ENCODE peak calls at places on chromosomes 12 and 14, in seven cellular contexts. D is PC-9, W is testis, I is fibroblast of pulmonary artery, H is esophagus muscularis mucosa, M is neuronal stem cell, X is esophagus squamous epithelium. E is an unnamed sample.
A peak's percentile ranks its signal among the peaks of the same experiment; 100 is the strongest.

GRCh38 chr14:64979336-64980074 is 7.2 kb upstream of the FNTB start:
- DNase-seq in D (no peak), W (no peak), I (no peak), H (no peak), M (no peak), X (no peak), E (peak; percentile 54)

GRCh38 chr12:57149309-57149900 is 2.0 kb upstream of the LRP1-AS start:
- DNase-seq in D (no peak), W (peak; percentile 89), I (peak; percentile 95), H (no peak), M (no peak), X (no peak), E (peak; percentile 94)

GRCh38 chr14:33986804-33987203 is 35.9 kb upstream of the EGLN3 start:
- DNase-seq in D (peak; percentile 9), W (no peak), I (peak; percentile 87), H (no peak), M (no peak), X (no peak), E (peak; percentile 58)

GRCh38 chr12:119334459-119335170 is at the start of gene CCDC60:
- DNase-seq in D (no peak), W (peak; percentile 77), I (no peak), H (no peak), M (peak; percentile 81), X (no peak), E (no peak)

GRCh38 chr14:50846171-50846880 is 15.4 kb upstream of the NIN start:
- DNase-seq in D (no peak), W (no peak), I (peak; percentile 72), H (no peak), M (no peak), X (no peak), E (peak; percentile 67)

GRCh38 chr12:124780752-124781685 is 82.6 kb downstream of the SCARB1 start:
- DNase-seq in D (no peak), W (no peak), I (no peak), H (no peak), M (no peak), X (no peak), E (peak; percentile 19)

GRCh38 chr12:57000393-57000792 is 6.0 kb downstream of the ZBTB39 start:
- DNase-seq in D (no peak), W (no peak), I (no peak), H (no peak), M (no peak), X (no peak), E (no peak)

GRCh38 chr14:74882103-74882920 is 596 bp downstream of the DLST start:
- DNase-seq in D (no peak), W (peak; percentile 60), I (peak; percentile 61), H (no peak), M (peak; percentile 17), X (no peak), E (peak; percentile 63)

GRCh38 chr12:69688496-69689427 is 10.3 kb downstream of the BEST3 start:
- DNase-seq in D (peak; percentile 76), W (peak; percentile 19), I (peak; percentile 90), H (no peak), M (no peak), X (no peak), E (peak; percentile 88)

GRCh38 chr12:112111931-112112330 is 3.3 kb upstream of the NAA25 start:
- DNase-seq in D (no peak), W (no peak), I (no peak), H (no peak), M (no peak), X (no peak), E (no peak)
- H3K4me3 ChIP-seq in D (peak overlapping the region; percentile 37), W (no peak overlapping the region), I (no peak overlapping the region), H (no peak overlapping the region), M (no peak overlapping the region), X (no peak overlapping the region), E (no peak overlapping the region)

DNA sequence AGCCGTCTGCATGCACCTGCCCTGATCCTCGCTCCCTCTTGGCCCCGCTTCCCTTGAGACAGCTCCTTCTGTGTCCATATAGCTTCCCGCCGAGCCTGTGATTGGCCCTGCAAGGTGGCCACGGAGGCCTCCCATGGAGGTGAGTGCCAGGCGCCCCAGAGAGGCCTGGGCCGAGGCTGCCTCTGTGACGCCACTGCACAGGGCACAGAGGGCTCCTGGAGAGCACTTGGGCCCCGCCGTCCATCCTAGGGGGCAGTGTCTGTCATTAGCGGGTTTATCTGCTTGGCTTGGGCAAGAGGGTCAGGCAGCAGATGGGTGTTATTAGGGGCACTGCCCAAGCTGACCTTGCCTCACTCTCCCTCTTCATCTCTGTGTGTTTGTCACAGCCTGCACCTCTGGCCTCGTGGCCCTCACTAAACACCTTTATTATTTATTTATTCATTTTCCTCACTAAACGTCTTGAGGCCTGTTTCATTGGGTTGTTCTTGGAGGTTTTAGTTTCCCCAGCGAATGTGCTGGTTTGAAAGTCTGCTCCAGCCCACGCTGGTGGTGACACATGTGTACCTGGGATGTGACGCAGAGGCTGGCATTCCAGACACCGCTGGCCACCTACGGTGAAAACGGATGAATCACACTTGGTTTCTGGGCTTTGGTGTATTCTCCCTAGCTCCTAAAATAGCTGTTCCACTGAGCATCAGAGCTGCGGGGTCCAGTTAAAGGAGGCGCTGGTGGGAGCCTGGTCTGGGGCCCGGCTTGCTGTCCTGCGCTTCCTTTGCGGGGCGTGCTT is 5.9 kb downstream of the ZFYVE21 start:
- DNase-seq in D (peak; percentile 74), W (no peak), I (peak; percentile 16), H (no peak), M (no peak), X (no peak), E (no peak)
- H3K4me3 ChIP-seq in D (no peak overlapping the region), W (no peak overlapping the region), I (no peak overlapping the region), H (no peak overlapping the region), M (no peak overlapping the region), X (no peak overlapping the region), E (no peak overlapping the region)

DNA sequence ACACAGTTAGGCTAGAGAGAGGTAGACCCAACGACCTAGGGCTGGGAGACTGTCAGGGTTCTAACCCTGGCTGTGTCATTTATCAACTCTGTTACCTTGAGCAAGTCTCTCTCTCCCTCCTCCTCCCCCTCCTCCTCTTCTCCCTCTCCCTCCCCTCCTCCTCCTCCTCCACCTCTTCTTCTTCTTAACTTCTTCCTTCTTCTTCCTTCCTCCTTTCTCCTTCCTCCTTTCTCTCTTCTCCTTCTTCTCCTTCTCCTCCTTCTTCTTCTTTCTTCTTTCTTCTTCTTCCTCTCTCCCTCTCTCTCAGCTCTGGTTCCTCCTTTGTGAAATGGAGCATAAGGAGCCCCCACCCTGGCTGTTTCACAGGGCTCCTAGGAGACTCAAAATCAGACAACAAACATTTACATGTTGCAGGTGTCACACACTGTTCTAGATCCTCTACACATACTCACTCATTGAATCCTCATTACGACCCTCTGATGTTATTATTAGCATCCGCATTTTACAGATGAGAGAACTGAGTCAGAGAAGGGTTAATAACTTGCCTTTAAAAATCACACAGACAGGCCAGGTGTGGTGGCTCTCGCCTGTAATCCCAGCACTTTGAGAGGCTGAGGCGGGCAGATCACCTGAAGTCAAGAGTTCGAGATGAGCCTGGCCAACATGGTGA is 2.2 kb upstream of the KCNH3 start:
- DNase-seq in D (no peak), W (no peak), I (no peak), H (no peak), M (no peak), X (no peak), E (no peak)
- H3K4me3 ChIP-seq in D (no peak overlapping the region), W (no peak overlapping the region), I (no peak overlapping the region), H (no peak overlapping the region), M (no peak overlapping the region), X (no peak overlapping the region), E (no peak overlapping the region)

GRCh38 chr12:122026706-122027328 is 5.1 kb downstream of the BCL7A start:
- DNase-seq in D (no peak), W (no peak), I (no peak), H (no peak), M (no peak), X (no peak), E (no peak)

GRCh38 chr12:122028601-122029560 is 7.2 kb downstream of the BCL7A start:
- DNase-seq in D (no peak), W (no peak), I (no peak), H (no peak), M (no peak), X (no peak), E (no peak)

GRCh38 chr12:122030427-122030825 is 8.7 kb downstream of the BCL7A start:
- DNase-seq in D (no peak), W (no peak), I (no peak), H (no peak), M (no peak), X (no peak), E (no peak)

GRCh38 chr12:122029620-122030426 is 8.1 kb downstream of the BCL7A start:
- DNase-seq in D (peak; percentile 73), W (peak; percentile 79), I (no peak), H (no peak), M (no peak), X (no peak), E (no peak)

GRCh38 chr12:122028165-122028591 is 6.5 kb downstream of the BCL7A start:
- DNase-seq in D (no peak), W (no peak), I (no peak), H (no peak), M (no peak), X (no peak), E (peak; percentile 67)
- H3K4me3 ChIP-seq in D (no peak overlapping the region), W (no peak overlapping the region), I (no peak overlapping the region), H (no peak overlapping the region), M (no peak overlapping the region), X (no peak overlapping the region), E (no peak overlapping the region)

GRCh38 chr12:116659771-116660481 is 77.9 kb downstream of the SPRING1 start:
- DNase-seq in D (peak; percentile 47), W (no peak), I (no peak), H (no peak), M (no peak), X (no peak), E (peak; percentile 79)

GRCh38 chr12:116661341-116661740 is 76.5 kb downstream of the SPRING1 start:
- DNase-seq in D (no peak), W (peak; percentile 64), I (no peak), H (no peak), M (no peak), X (no peak), E (no peak)

GRCh38 chr12:116666305-116666673 is 71.6 kb downstream of the SPRING1 start:
- DNase-seq in D (no peak), W (no peak), I (no peak), H (no peak), M (no peak), X (no peak), E (no peak)

GRCh38 chr12:116665666-116666304 is 72.1 kb downstream of the SPRING1 start:
- DNase-seq in D (no peak), W (no peak), I (no peak), H (no peak), M (no peak), X (no peak), E (no peak)

DNA sequence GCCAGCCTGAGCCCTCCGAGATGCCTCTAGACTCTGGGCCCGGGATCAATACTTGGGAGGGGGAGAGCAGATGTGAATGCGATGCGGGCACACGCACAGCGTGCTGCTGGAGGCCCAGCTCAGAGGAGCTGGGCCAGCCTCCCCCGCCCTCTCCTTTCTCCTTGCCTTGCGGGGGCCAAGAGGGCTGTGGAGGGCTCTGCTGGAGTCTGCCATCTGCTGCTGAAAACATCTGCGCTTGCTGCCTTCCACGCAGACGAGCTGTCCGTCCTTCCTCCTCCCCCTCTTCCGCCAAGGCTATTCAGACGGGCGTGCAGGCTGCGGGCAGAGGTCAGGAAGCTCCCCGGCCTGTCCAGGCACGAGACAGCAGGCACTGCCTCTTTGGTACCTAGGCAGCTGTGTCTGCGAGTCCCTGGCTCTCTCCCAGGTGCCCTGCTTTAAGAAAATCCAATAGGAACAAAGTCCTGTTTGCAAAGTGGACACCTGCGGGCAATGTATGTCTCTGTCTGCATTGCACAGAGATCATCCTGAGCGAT is 75.2 kb downstream of the SPRING1 start:
- DNase-seq in D (no peak), W (peak; percentile 58), I (no peak), H (no peak), M (peak; percentile 46), X (no peak), E (no peak)
- H3K4me3 ChIP-seq in D (no peak overlapping the region), W (no peak overlapping the region), I (no peak overlapping the region), H (no peak overlapping the region), M (no peak overlapping the region), X (no peak overlapping the region), E (no peak overlapping the region)

GRCh38 chr12:54030889-54031860 is 1.7 kb upstream of the HOXC5 start:
- DNase-seq in D (no peak), W (peak; percentile 51), I (peak; percentile 27), H (no peak), M (no peak), X (no peak), E (peak; percentile 22)
- H3K4me3 ChIP-seq in D (no peak overlapping the region), W (peak overlapping the region; percentile 39), I (no peak overlapping the region), H (peak overlapping the region; percentile 14), M (no peak overlapping the region), X (no peak overlapping the region), E (no peak overlapping the region)

E was measured in fibroblast of the aortic adventitia.